ENCODE peak calls at places on chromosome 18, in seven cellular contexts. S is CD4-positive, alpha-beta T cell; I is neural progenitor cell; Y is GM13976; V is BE2C; F is upper lobe of left lung; U is left ventricle myocardium inferior. G is an unnamed sample.

GRCh38 chr18:66990909-66991308 is 387.0 kb upstream of the CDH19 start:
- DNase-seq in I (no peak), F (no peak), S (no peak), V (no peak), Y (no peak), U (no peak), G (no peak)

GRCh38 chr18:77993188-77993981 is 743.7 kb downstream of the GALR1 start:
- DNase-seq in F (no peak), I (no peak), V (no peak), Y (no peak), S (no peak), U (no peak), G (no peak)

GRCh38 chr18:32906506-32907214 is 133.8 kb upstream of the KLHL14 start:
- DNase-seq in I (no peak), V (no peak), F (no peak), U (no peak), Y (no peak), S (no peak), G (no peak)

GRCh38 chr18:29188760-29189159 is 1011.8 kb upstream of the CDH2 start:
- DNase-seq in I (no peak), F (no peak), Y (no peak), S (no peak), V (no peak), U (no peak), G (no peak)

GRCh38 chr18:55534547-55534946 is 53.4 kb downstream of the TCF4 start:
- DNase-seq in S (no peak), V (no peak), Y (no peak), F (no peak), U (no peak), I (no peak), G (no peak)

GRCh38 chr18:75475228-75475627 is 47.7 kb upstream of the SMIM21 start:
- DNase-seq in I (no peak), F (no peak), Y (no peak), U (no peak), S (no peak), V (no peak), G (no peak)

GRCh38 chr18:13446581-13447470 is 228.3 kb downstream of the LDLRAD4 start:
- DNase-seq in U (no peak), F (no peak), I (peak; percentile 73), S (no peak), V (no peak), Y (no peak), G (no peak)

GRCh38 chr18:54162431-54162830 is 62.0 kb downstream of the MBD2 start:
- DNase-seq in I (no peak), Y (no peak), U (no peak), F (no peak), S (no peak), V (no peak), G (no peak)

GRCh38 chr18:57780318-57781127 is 22.6 kb downstream of the ATP8B1 start:
- DNase-seq in I (no peak), Y (peak; percentile 35), S (no peak), F (no peak), U (no peak), V (no peak), G (peak; percentile 33)

GRCh38 chr18:14949800-14950415 is 201.9 kb downstream of the ANKRD30B start:
- DNase-seq in F (no peak), S (no peak), V (no peak), Y (no peak), U (no peak), I (no peak), G (no peak)

GRCh38 chr18:37846996-37847395 is 281.4 kb upstream of the CELF4 start:
- DNase-seq in Y (no peak), I (no peak), U (no peak), V (no peak), S (no peak), F (no peak), G (no peak)

GRCh38 chr18:50627594-50628542 is 68.0 kb downstream of the MAPK4 start:
- DNase-seq in U (no peak), S (no peak), I (no peak), V (no peak), F (peak; percentile 13), Y (no peak), G (no peak)

GRCh38 chr18:52439457-52439856 is 99.5 kb downstream of the DCC start:
- DNase-seq in U (no peak), V (no peak), F (no peak), S (no peak), I (no peak), Y (no peak), G (no peak)

GRCh38 chr18:45879681-45880655 is 54.5 kb downstream of the SIGLEC15 start:
- DNase-seq in Y (peak; percentile 80), U (peak; percentile 60), I (peak; percentile 86), S (peak; percentile 39), F (peak; percentile 94), V (peak; percentile 43), G (peak; percentile 79)

GRCh38 chr18:45738660-45739059 is 14.7 kb downstream of the SLC14A1 start:
- DNase-seq in V (no peak), S (no peak), F (no peak), Y (no peak), U (no peak), I (no peak), G (no peak)

GRCh38 chr18:33830210-33830609 is 252.2 kb downstream of the ASXL3 start:
- DNase-seq in U (no peak), V (no peak), S (no peak), F (no peak), Y (no peak), I (no peak), G (no peak)

GRCh38 chr18:27785815-27786537 is 391.0 kb downstream of the CDH2 start:
- DNase-seq in I (no peak), V (no peak), Y (no peak), S (no peak), U (no peak), F (no peak), G (no peak)

GRCh38 chr18:51659781-51660180 is 462.3 kb upstream of the MEX3C start:
- DNase-seq in V (no peak), I (peak; percentile 50), F (no peak), S (no peak), U (no peak), Y (no peak), G (no peak)

GRCh38 chr18:58570360-58571064 is 58.4 kb downstream of the ALPK2 start:
- DNase-seq in Y (no peak), U (no peak), F (no peak), S (no peak), V (no peak), I (no peak), G (no peak)

GRCh38 chr18:47470941-47471340 is 219.5 kb upstream of the SKOR2 start:
- DNase-seq in I (no peak), U (no peak), Y (no peak), V (no peak), F (no peak), S (no peak), G (no peak)

GRCh38 chr18:11052800-11053199 is 96.6 kb downstream of the PIEZO2 start:
- DNase-seq in Y (no peak), V (no peak), S (no peak), F (no peak), U (no peak), I (no peak), G (no peak)

GRCh38 chr18:11050966-11051365 is 98.4 kb downstream of the PIEZO2 start:
- DNase-seq in Y (no peak), V (no peak), U (no peak), F (no peak), S (no peak), I (no peak), G (no peak)

GRCh38 chr18:11051462-11051861 is 97.9 kb downstream of the PIEZO2 start:
- DNase-seq in U (no peak), F (no peak), V (no peak), Y (no peak), S (no peak), I (no peak), G (no peak)

GRCh38 chr18:11053293-11053692 is 96.1 kb downstream of the PIEZO2 start:
- DNase-seq in U (no peak), I (no peak), Y (no peak), F (no peak), V (no peak), S (no peak), G (no peak)

GRCh38 chr18:11055721-11056120 is 93.6 kb downstream of the PIEZO2 start:
- DNase-seq in U (no peak), F (peak; percentile 48), S (no peak), V (no peak), Y (no peak), I (no peak), G (no peak)
- TF ChIP-seq CTCF in U (no peak), F (no peak), S (no peak), V (no peak), Y (no peak), I (no peak), G (no peak)

GRCh38 chr18:74291771-74292540 is at the start of gene CYB5A:
- DNase-seq in S (peak; percentile 98), Y (peak; percentile 100), I (peak; percentile 96), F (peak; percentile 96), U (peak; percentile 99), V (peak; percentile 91), G (peak; percentile 100)
- TF ChIP-seq CTCF in S (peak; percentile 20), Y (no peak), I (peak; percentile 24), F (no peak), U (no peak), V (no peak), G (no peak)

GRCh38 chr18:7980136-7980535 is 413.0 kb downstream of the PTPRM start:
- DNase-seq in V (no peak), I (peak; percentile 27), Y (no peak), S (no peak), F (no peak), U (no peak), G (no peak)
- TF ChIP-seq CTCF in V (peak; percentile 25), I (peak; percentile 46), Y (no peak), S (no peak), F (no peak), U (no peak), G (no peak)

GRCh38 chr18:10226971-10227370 is 227.5 kb upstream of the APCDD1 start:
- DNase-seq in F (no peak), Y (no peak), I (no peak), S (no peak), U (no peak), V (no peak), G (no peak)

GRCh38 chr18:10232062-10232461 is 222.4 kb upstream of the APCDD1 start:
- DNase-seq in I (no peak), Y (no peak), S (no peak), F (no peak), V (no peak), U (no peak), G (no peak)

GRCh38 chr18:10231220-10231619 is 223.2 kb upstream of the APCDD1 start:
- DNase-seq in V (no peak), U (no peak), Y (no peak), I (no peak), F (no peak), S (no peak), G (no peak)

GRCh38 chr18:10228380-10228779 is 226.1 kb upstream of the APCDD1 start:
- DNase-seq in S (no peak), I (no peak), Y (no peak), F (no peak), U (no peak), V (no peak), G (no peak)

DNA sequence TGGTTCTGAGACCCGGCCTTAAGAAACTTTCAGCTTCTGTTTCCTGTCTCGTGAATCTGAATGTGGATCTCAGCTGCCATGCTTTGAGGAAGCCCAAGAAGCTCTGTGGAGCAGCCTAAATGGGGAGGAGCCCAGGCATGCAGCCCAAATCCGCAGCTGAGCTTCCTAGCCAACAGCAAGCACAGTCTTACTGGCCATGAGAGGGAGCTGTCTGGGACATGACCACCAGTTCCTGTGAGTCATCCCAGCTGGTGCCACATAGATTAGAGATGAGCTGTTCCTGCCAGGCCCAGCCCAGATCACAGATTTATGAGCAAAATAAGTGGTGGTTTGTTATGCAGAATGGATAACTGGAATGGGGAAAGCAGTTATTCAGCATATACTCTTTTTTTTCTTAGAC is 224.4 kb upstream of the APCDD1 start:
- DNase-seq in V (peak; percentile 6), I (no peak), F (no peak), S (no peak), U (no peak), Y (no peak), G (no peak)
- TF ChIP-seq CTCF in V (no peak), I (no peak), F (no peak), S (no peak), U (no peak), Y (no peak), G (no peak)